ENCODE peak calls at places on chromosomes 1 and 21, in six cellular contexts. One of them, this sample, is unnamed.

GRCh38 chr1:172845371-172845770 is 186.5 kb downstream of the FASLG start:
- DNase-seq in neuronal stem cell: no peak
- DNase-seq in mesendoderm: no peak
- DNase-seq in mesenchymal stem cell: peak
- DNase-seq in H9: no peak
- DNase-seq in H1: no peak
- DNase-seq in this sample: peak

GRCh38 chr1:45353685-45354084 is 13.4 kb upstream of the MUTYH start:
- DNase-seq in neuronal stem cell: no peak
- DNase-seq in mesendoderm: no peak
- DNase-seq in mesenchymal stem cell: no peak
- DNase-seq in H9: no peak
- DNase-seq in H1: no peak
- DNase-seq in this sample: no peak

GRCh38 chr1:210584439-210585113 is 255.9 kb downstream of the HHAT start:
- DNase-seq in neuronal stem cell: peak
- DNase-seq in mesendoderm: peak
- DNase-seq in mesenchymal stem cell: peak
- DNase-seq in H9: peak
- DNase-seq in H1: peak
- DNase-seq in this sample: peak

GRCh38 chr1:160031368-160032164 is at the start of gene PIGM:
- DNase-seq in neuronal stem cell: peak
- DNase-seq in mesendoderm: peak
- DNase-seq in mesenchymal stem cell: peak
- DNase-seq in H9: peak
- DNase-seq in H1: peak
- DNase-seq in this sample: peak

GRCh38 chr1:62100442-62100841 is 94.2 kb upstream of the L1TD1 start:
- DNase-seq in neuronal stem cell: no peak
- DNase-seq in mesendoderm: no peak
- DNase-seq in mesenchymal stem cell: no peak
- DNase-seq in H9: no peak
- DNase-seq in H1: no peak
- DNase-seq in this sample: no peak

GRCh38 chr1:84433253-84434080 is 35.2 kb downstream of the DNASE2B start:
- DNase-seq in neuronal stem cell: peak
- DNase-seq in mesendoderm: peak
- DNase-seq in mesenchymal stem cell: peak
- DNase-seq in H9: peak
- DNase-seq in H1: no peak
- DNase-seq in this sample: peak

GRCh38 chr1:22096036-22096435 is 43.5 kb downstream of the CDC42 start:
- DNase-seq in neuronal stem cell: no peak
- DNase-seq in mesendoderm: no peak
- DNase-seq in mesenchymal stem cell: no peak
- DNase-seq in H9: no peak
- DNase-seq in H1: no peak
- DNase-seq in this sample: peak

GRCh38 chr21:44279621-44280260 is 5.9 kb upstream of the AIRE start:
- DNase-seq in neuronal stem cell: no peak
- DNase-seq in mesendoderm: no peak
- DNase-seq in mesenchymal stem cell: no peak
- DNase-seq in H9: no peak
- DNase-seq in H1: no peak
- DNase-seq in this sample: no peak

GRCh38 chr1:205353612-205354011 is 3.1 kb downstream of the KLHDC8A start:
- DNase-seq in neuronal stem cell: no peak
- DNase-seq in mesendoderm: no peak
- DNase-seq in mesenchymal stem cell: no peak
- DNase-seq in H9: no peak
- DNase-seq in H1: no peak
- DNase-seq in this sample: no peak

DNA sequence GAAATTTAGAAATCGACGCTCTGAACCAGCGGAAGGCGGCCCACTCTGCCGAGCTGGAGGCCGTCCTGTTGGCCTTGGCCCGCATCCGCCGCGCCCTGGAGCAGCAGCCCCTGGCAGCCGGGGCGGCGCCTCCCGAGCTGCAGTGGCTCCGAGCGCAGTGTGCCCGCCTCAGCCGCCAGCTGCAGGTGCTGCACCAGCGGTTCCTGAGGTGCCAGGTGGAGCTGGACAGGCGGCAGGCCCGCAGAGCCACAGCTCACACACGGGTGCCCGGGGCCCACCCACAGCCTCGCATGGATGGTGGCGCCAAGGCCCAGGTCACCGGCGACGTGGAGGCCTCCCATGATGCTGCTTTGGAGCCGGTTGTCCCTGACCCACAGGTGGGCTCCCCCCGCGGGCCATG is 47.0 kb upstream of the DIP2A start:
- DNase-seq in neuronal stem cell: no peak
- DNase-seq in mesendoderm: no peak
- DNase-seq in mesenchymal stem cell: no peak
- DNase-seq in H9: no peak
- DNase-seq in H1: no peak
- DNase-seq in this sample: no peak
- H3K18ac ChIP-seq in neuronal stem cell: peak
- H3K18ac ChIP-seq in mesendoderm: no peak
- H3K18ac ChIP-seq in mesenchymal stem cell: no peak
- H3K18ac ChIP-seq in H9: no peak
- H3K18ac ChIP-seq in H1: no peak
- H3K18ac ChIP-seq in this sample: no peak

DNA sequence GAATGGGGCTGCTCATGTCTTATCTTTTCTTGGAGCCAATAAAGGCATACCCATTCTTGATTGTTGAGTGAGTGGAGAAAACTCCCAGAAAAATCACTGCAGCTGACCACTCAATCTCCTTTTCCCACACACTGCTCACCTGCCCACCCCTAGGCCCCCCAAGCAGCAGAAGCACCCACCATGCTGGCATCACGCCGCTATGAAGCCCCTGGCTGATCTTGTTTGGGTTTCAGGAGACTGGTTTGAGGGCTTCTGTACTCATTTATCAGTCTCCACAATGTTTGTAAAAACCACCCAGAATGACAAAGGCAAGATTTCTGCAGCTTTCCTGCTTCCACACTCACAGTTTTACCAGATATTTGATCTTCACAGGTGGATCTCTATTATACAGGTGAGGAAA is 33.5 kb upstream of the ATP2B4 start:
- DNase-seq in neuronal stem cell: no peak
- DNase-seq in mesendoderm: no peak
- DNase-seq in mesenchymal stem cell: no peak
- DNase-seq in H9: no peak
- DNase-seq in H1: no peak
- DNase-seq in this sample: no peak
- H3K18ac ChIP-seq in neuronal stem cell: peak
- H3K18ac ChIP-seq in mesendoderm: peak
- H3K18ac ChIP-seq in mesenchymal stem cell: peak
- H3K18ac ChIP-seq in H9: no peak
- H3K18ac ChIP-seq in H1: peak
- H3K18ac ChIP-seq in this sample: peak

GRCh38 chr1:204198978-204199340 is 2.7 kb upstream of the KISS1 start:
- DNase-seq in neuronal stem cell: no peak
- DNase-seq in mesendoderm: peak
- DNase-seq in mesenchymal stem cell: no peak
- DNase-seq in H9: no peak
- DNase-seq in H1: no peak
- DNase-seq in this sample: no peak
- H3K18ac ChIP-seq in neuronal stem cell: no peak
- H3K18ac ChIP-seq in mesendoderm: no peak
- H3K18ac ChIP-seq in mesenchymal stem cell: no peak
- H3K18ac ChIP-seq in H9: no peak
- H3K18ac ChIP-seq in H1: no peak
- H3K18ac ChIP-seq in this sample: peak

DNA sequence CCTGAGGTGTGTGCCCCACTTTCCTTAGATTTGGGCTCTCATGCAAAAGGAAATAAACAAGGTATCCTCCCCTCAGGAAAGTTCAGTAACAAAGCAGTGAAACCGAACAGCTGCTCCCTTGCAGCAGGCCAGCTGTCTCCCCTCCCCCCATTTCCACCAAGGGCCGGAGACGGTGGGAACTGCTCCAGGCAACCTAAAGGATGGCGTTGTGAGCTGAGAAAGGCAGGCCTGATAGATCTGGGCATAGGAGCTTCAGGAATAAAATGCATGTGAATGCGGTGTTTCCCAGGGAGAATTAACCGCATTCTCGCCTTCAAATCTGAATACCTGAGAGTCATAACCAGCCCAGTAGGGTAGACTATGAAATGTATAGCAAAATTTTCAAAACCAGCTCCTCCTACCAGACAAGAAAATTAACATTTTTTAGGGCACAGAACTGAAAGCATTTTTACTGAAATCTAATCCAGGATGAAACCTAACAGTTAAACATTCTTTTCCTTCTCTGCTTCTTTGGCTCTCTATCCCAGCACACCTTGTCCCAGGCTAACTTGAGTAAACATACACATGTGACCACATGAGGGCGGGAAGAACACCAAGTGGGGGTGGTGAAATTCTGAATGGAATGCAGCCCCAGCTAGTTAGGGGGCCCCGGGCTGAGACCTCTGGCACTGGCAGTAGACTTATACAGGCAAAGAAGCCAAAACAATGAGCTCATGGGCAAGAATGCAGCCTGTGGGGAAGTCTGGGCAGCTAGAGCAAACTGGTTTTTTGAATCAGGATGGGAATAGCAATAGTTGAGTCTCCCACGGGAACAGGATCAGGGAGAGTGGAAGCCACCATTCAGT is 11.5 kb downstream of the MCL1 start:
- DNase-seq in neuronal stem cell: peak
- DNase-seq in mesendoderm: peak
- DNase-seq in mesenchymal stem cell: peak
- DNase-seq in H9: peak
- DNase-seq in H1: peak
- DNase-seq in this sample: peak
- H3K18ac ChIP-seq in neuronal stem cell: no peak
- H3K18ac ChIP-seq in mesendoderm: peak
- H3K18ac ChIP-seq in mesenchymal stem cell: peak
- H3K18ac ChIP-seq in H9: peak
- H3K18ac ChIP-seq in H1: peak
- H3K18ac ChIP-seq in this sample: peak

This sample was measured in IMR-90.